ENCODE peak calls at places on chromosomes 3 and 15, in four cellular contexts. P is GM06990, R is anterior cingulate cortex, X is lower lobe of right lung. J is an unnamed sample.

GRCh38 chr15:81400640-81401236 is 26.7 kb upstream of the TMC3 start:
- DNase-seq in P (no peak), R (no peak), X (no peak), J (no peak)

GRCh38 chr15:42921049-42921731 is 612 bp upstream of the TTBK2 start:
- DNase-seq in R (no peak), X (no peak), P (no peak), J (peak)

GRCh38 chr15:40871749-40872617 is 2.1 kb downstream of the RHOV start:
- DNase-seq in P (peak), X (peak), R (no peak), J (no peak)

GRCh38 chr15:32870240-32871033 is 152.6 kb downstream of the GREM1 start:
- DNase-seq in X (no peak), P (peak), R (no peak), J (no peak)

GRCh38 chr3:128804017-128804816 is 75.2 kb upstream of the ACAD9 start:
- DNase-seq in X (no peak), R (no peak), P (peak), J (peak)

GRCh38 chr3:87088366-87088983 is 97.5 kb upstream of the VGLL3 start:
- DNase-seq in R (no peak), P (peak), X (no peak), J (no peak)

GRCh38 chr3:32308378-32308777 is 69.9 kb downstream of the CMTM8 start:
- DNase-seq in X (no peak), P (no peak), R (no peak), J (no peak)

GRCh38 chr3:9141903-9142302 is 107.5 kb downstream of the SRGAP3 start:
- DNase-seq in R (no peak), P (no peak), X (no peak), J (no peak)

GRCh38 chr3:38001456-38002081 is 11.0 kb downstream of the VILL start:
- DNase-seq in P (no peak), R (no peak), X (no peak), J (no peak)

GRCh38 chr15:93076875-93077274 is 12.1 kb downstream of the RGMA start:
- DNase-seq in X (no peak), P (no peak), R (no peak), J (no peak)

GRCh38 chr15:59191855-59192237 is 14.8 kb upstream of the LDHAL6B start:
- DNase-seq in P (no peak), X (no peak), R (no peak), J (no peak)

J was measured in CD8-positive, alpha-beta T cell.